ENCODE peak calls at places on chromosomes 5 and 9, in ten cellular contexts. G is nephron progenitor cell, P is WERI-Rb-1, U is astrocyte, K is A549, Z is pancreas, S is body of pancreas, Y is colonic mucosa, R is fibroblast of lung, D is choroid plexus epithelial cell. M is an unnamed sample.

GRCh38 chr9:91949293-91949945 is 609 bp downstream of the ROR2 start:
- DNase-seq in G (peak; percentile 53), P (peak; percentile 23), U (no peak), K (peak; percentile 28), Z (no peak), S (no peak), Y (no peak), R (no peak), D (peak; percentile 44), M (no peak)

GRCh38 chr5:66828551-66829421 is 232.6 kb downstream of the MAST4 start:
- DNase-seq in G (peak; percentile 64), P (peak; percentile 70), U (peak; percentile 82), K (no peak), Z (peak; percentile 62), S (peak; percentile 64), Y (peak; percentile 41), R (peak; percentile 79), D (peak; percentile 88), M (peak; percentile 14)

GRCh38 chr9:110810251-110810976 is 141.8 kb downstream of the MUSK start:
- DNase-seq in G (no peak), P (no peak), U (no peak), K (no peak), Z (no peak), S (no peak), Y (no peak), R (no peak), D (no peak), M (no peak)

GRCh38 chr9:115884846-115885245 is 268.7 kb upstream of the PAPPA start:
- DNase-seq in G (no peak), P (no peak), U (peak; percentile 16), K (no peak), Z (no peak), S (no peak), Y (no peak), R (no peak), D (no peak), M (no peak)

GRCh38 chr5:117204404-117204803 is 629.8 kb upstream of the SEMA6A start:
- DNase-seq in G (no peak), P (no peak), U (no peak), K (no peak), Z (no peak), S (peak; percentile 18), Y (no peak), R (no peak), D (no peak), M (no peak)

GRCh38 chr9:132947751-132948150 is 3.3 kb upstream of the TSC1 start:
- DNase-seq in G (no peak), P (no peak), U (no peak), K (no peak), Z (no peak), S (no peak), Y (no peak), R (no peak), D (no peak), M (no peak)

GRCh38 chr9:134986957-134987356 is 69.2 kb upstream of the FCN1 start:
- DNase-seq in G (no peak), P (no peak), U (no peak), K (no peak), Z (peak; percentile 3), S (no peak), Y (no peak), R (no peak), D (no peak), M (no peak)

GRCh38 chr5:116626272-116626723 is 51.7 kb upstream of the SEMA6A start:
- DNase-seq in G (no peak), P (no peak), U (peak; percentile 48), K (no peak), Z (peak; percentile 25), S (peak; percentile 76), Y (peak; percentile 73), R (peak; percentile 90), D (peak; percentile 90), M (peak; percentile 79)

GRCh38 chr5:148956632-148957385 is 106.1 kb downstream of the SH3TC2 start:
- DNase-seq in G (no peak), P (no peak), U (no peak), K (no peak), Z (peak; percentile 57), S (peak; percentile 37), Y (peak; percentile 29), R (no peak), D (no peak), M (peak; percentile 71)

GRCh38 chr5:67377651-67378050 is 181.1 kb upstream of the CD180 start:
- DNase-seq in G (no peak), P (peak; percentile 93), U (no peak), K (no peak), Z (no peak), S (no peak), Y (no peak), R (no peak), D (no peak), M (no peak)

DNA sequence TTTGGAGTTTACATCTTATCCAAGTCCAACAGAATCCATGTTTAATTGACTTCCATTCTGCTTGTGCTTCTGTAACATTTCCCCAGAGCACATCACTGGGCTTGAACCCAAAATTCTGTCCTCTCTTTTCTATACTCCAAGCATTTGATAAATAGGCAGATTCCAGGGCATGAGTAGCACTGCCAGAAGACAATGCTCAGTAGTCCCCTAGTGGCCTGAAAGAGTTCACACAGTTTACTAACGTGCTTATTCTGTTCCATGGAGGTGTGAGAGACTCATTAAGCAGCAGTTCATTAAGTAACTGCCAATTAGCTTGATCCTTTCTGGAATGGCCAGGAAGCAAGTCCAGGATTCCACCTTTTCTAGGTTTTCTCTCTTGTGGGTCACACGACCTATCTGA is 9.4 kb upstream of the GABRA6 start:
- DNase-seq in G (no peak), P (no peak), U (no peak), K (peak; percentile 9), Z (no peak), S (no peak), Y (no peak), R (no peak), D (no peak), M (no peak)
- TF ChIP-seq CTCF in G (peak; percentile 58), P (peak; percentile 59), U (no peak), K (no peak), Z (no peak), S (peak; percentile 38), Y (peak; percentile 38), R (no peak), D (no peak), M (no peak)

DNA sequence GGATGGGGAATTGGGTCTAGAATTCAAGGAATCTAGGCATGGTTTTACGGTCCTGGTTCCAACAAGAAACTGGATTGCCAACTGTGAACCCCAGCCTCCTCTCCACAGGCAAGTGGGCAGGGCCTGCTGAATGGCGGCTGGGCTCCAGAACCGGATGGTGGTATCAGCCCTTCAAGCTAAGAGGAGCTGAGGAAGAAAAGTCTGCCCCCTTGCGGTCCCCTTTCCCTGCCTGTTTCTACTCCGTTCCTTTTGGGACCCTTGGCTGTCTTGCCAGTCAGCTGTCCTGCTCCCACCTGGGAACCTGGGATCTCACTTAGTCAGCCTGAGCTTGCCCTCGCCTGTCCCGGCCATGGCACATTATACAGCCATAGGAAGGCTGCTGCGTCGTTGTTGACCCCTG is 234.4 kb upstream of the DAPK1 start:
- DNase-seq in G (peak; percentile 12), P (no peak), U (no peak), K (peak; percentile 12), Z (no peak), S (peak; percentile 41), Y (no peak), R (no peak), D (no peak), M (no peak)
- TF ChIP-seq CTCF in G (no peak), P (peak; percentile 8), U (no peak), K (no peak), Z (no peak), S (peak; percentile 19), Y (no peak), R (no peak), D (peak; percentile 19), M (no peak)

GRCh38 chr9:136920832-136921231 is 23.7 kb downstream of the FBXW5 start:
- DNase-seq in G (no peak), P (no peak), U (no peak), K (no peak), Z (no peak), S (no peak), Y (no peak), R (no peak), D (no peak), M (no peak)
- TF ChIP-seq CTCF in G (no peak), P (no peak), U (no peak), K (no peak), Z (no peak), S (no peak), Y (no peak), R (no peak), D (no peak), M (no peak)

GRCh38 chr5:168086104-168086610 is 205.3 kb upstream of the WWC1 start:
- DNase-seq in G (no peak), P (no peak), U (peak; percentile 60), K (peak; percentile 69), Z (no peak), S (no peak), Y (peak; percentile 66), R (no peak), D (no peak), M (peak; percentile 63)
- TF ChIP-seq CTCF in G (no peak), P (no peak), U (no peak), K (peak; percentile 19), Z (no peak), S (peak; percentile 38), Y (no peak), R (no peak), D (no peak), M (peak; percentile 18)